ENCODE peak calls at places on chromosomes 11 and 22, in four cellular contexts. One of them, this sample, is unnamed.
A peak's percentile ranks its signal among the peaks of the same experiment; 100 is the strongest.

GRCh38 chr22:37618072-37618656 is 9.5 kb downstream of the GGA1 start:
- DNase-seq in NCI-H1417: no peak
- DNase-seq in cardiac fibroblast: no peak
- DNase-seq in SHP77: no peak
- DNase-seq in this sample: no peak

GRCh38 chr11:78039391-78039918 is 16.4 kb upstream of the KCTD14 start:
- DNase-seq in NCI-H1417: no peak
- DNase-seq in cardiac fibroblast: no peak
- DNase-seq in SHP77: peak; percentile 26
- DNase-seq in this sample: no peak

GRCh38 chr11:75705541-75705940 is 12.1 kb upstream of the MOGAT2 start:
- DNase-seq in NCI-H1417: no peak
- DNase-seq in cardiac fibroblast: no peak
- DNase-seq in SHP77: no peak
- DNase-seq in this sample: no peak

GRCh38 chr22:48944756-48945620 is 882.7 kb downstream of the BRD1 start:
- DNase-seq in cardiac fibroblast: no peak
- DNase-seq in NCI-H1417: no peak
- DNase-seq in SHP77: no peak
- DNase-seq in this sample: no peak

GRCh38 chr11:64790205-64791095 is 12.1 kb upstream of the SF1 start:
- DNase-seq in cardiac fibroblast: no peak
- DNase-seq in SHP77: no peak
- DNase-seq in NCI-H1417: no peak
- DNase-seq in this sample: no peak

GRCh38 chr22:47190276-47190956 is 428.0 kb downstream of the TBC1D22A start:
- DNase-seq in cardiac fibroblast: no peak
- DNase-seq in SHP77: no peak
- DNase-seq in NCI-H1417: no peak
- DNase-seq in this sample: no peak

GRCh38 chr11:13984616-13985474 is 22.3 kb downstream of the SPON1 start:
- DNase-seq in SHP77: no peak
- DNase-seq in NCI-H1417: peak; percentile 14
- DNase-seq in cardiac fibroblast: peak; percentile 4
- DNase-seq in this sample: no peak

GRCh38 chr22:28771195-28771791 is 1.2 kb upstream of the CCDC117 start:
- DNase-seq in SHP77: no peak
- DNase-seq in NCI-H1417: no peak
- DNase-seq in cardiac fibroblast: no peak
- DNase-seq in this sample: no peak

GRCh38 chr22:29313126-29314071 is 2.1 kb downstream of the RASL10A start:
- DNase-seq in NCI-H1417: no peak
- DNase-seq in SHP77: no peak
- DNase-seq in cardiac fibroblast: peak; percentile 42
- DNase-seq in this sample: no peak

GRCh38 chr11:35618497-35619029 is 303 bp downstream of the FJX1 start:
- DNase-seq in cardiac fibroblast: peak; percentile 41
- DNase-seq in SHP77: no peak
- DNase-seq in NCI-H1417: no peak
- DNase-seq in this sample: no peak

GRCh38 chr22:43118024-43118849 is 7.7 kb downstream of the BIK start:
- DNase-seq in NCI-H1417: peak; percentile 3
- DNase-seq in cardiac fibroblast: no peak
- DNase-seq in SHP77: no peak
- DNase-seq in this sample: no peak

GRCh38 chr22:38792833-38793232 is 1.1 kb downstream of the DNAL4 start:
- DNase-seq in SHP77: no peak
- DNase-seq in NCI-H1417: no peak
- DNase-seq in cardiac fibroblast: no peak
- DNase-seq in this sample: no peak

GRCh38 chr11:93348931-93349330 is 18.4 kb downstream of the DEUP1 start:
- DNase-seq in NCI-H1417: peak; percentile 26
- DNase-seq in cardiac fibroblast: no peak
- DNase-seq in SHP77: no peak
- DNase-seq in this sample: no peak

GRCh38 chr11:104134760-104135159 is 29.2 kb downstream of the PDGFD start:
- DNase-seq in SHP77: no peak
- DNase-seq in cardiac fibroblast: peak; percentile 26
- DNase-seq in NCI-H1417: no peak
- DNase-seq in this sample: no peak

GRCh38 chr22:28034760-28035401 is 115.8 kb upstream of the PITPNB start:
- DNase-seq in cardiac fibroblast: peak; percentile 88
- DNase-seq in SHP77: peak; percentile 97
- DNase-seq in NCI-H1417: peak; percentile 94
- DNase-seq in this sample: peak; percentile 98

GRCh38 chr22:41687901-41688364 is 734 bp downstream of the SNU13 start:
- DNase-seq in NCI-H1417: peak; percentile 52
- DNase-seq in cardiac fibroblast: peak; percentile 33
- DNase-seq in SHP77: no peak
- DNase-seq in this sample: no peak

GRCh38 chr22:19361501-19362103 is 69.9 kb downstream of the HIRA start:
- DNase-seq in SHP77: no peak
- DNase-seq in NCI-H1417: no peak
- DNase-seq in cardiac fibroblast: no peak
- DNase-seq in this sample: no peak

GRCh38 chr11:131511794-131512193 is 141.4 kb downstream of the NTM start:
- DNase-seq in cardiac fibroblast: no peak
- DNase-seq in SHP77: peak; percentile 37
- DNase-seq in NCI-H1417: peak; percentile 63
- DNase-seq in this sample: no peak

GRCh38 chr22:41501209-41501608 is 32.3 kb downstream of the ACO2 start:
- DNase-seq in NCI-H1417: peak; percentile 24
- DNase-seq in cardiac fibroblast: no peak
- DNase-seq in SHP77: peak; percentile 19
- DNase-seq in this sample: peak; percentile 25

GRCh38 chr11:45959851-45960250 is 37.4 kb downstream of the LARGE2 start:
- DNase-seq in SHP77: no peak
- DNase-seq in cardiac fibroblast: peak; percentile 42
- DNase-seq in NCI-H1417: no peak
- DNase-seq in this sample: no peak

GRCh38 chr22:31621507-31622160 is 40.4 kb downstream of the PISD start:
- DNase-seq in cardiac fibroblast: no peak
- DNase-seq in SHP77: no peak
- DNase-seq in NCI-H1417: no peak
- DNase-seq in this sample: no peak

GRCh38 chr11:119501777-119502405 is 78.9 kb upstream of the THY1 start:
- DNase-seq in SHP77: no peak
- DNase-seq in NCI-H1417: peak; percentile 89
- DNase-seq in cardiac fibroblast: no peak
- DNase-seq in this sample: no peak

GRCh38 chr22:42419328-42419881 is 12.8 kb downstream of the NFAM1 start:
- DNase-seq in NCI-H1417: no peak
- DNase-seq in SHP77: no peak
- DNase-seq in cardiac fibroblast: no peak
- DNase-seq in this sample: no peak

GRCh38 chr11:112785104-112785503 is 176.1 kb upstream of the NCAM1 start:
- DNase-seq in cardiac fibroblast: peak; percentile 59
- DNase-seq in NCI-H1417: no peak
- DNase-seq in SHP77: no peak
- DNase-seq in this sample: no peak

GRCh38 chr11:67309166-67309565 is 5.8 kb downstream of the SSH3 start:
- DNase-seq in NCI-H1417: no peak
- DNase-seq in SHP77: no peak
- DNase-seq in cardiac fibroblast: no peak
- DNase-seq in this sample: no peak

GRCh38 chr11:111418436-111418787 is 39.3 kb upstream of the POU2AF1 start:
- DNase-seq in NCI-H1417: no peak
- DNase-seq in SHP77: no peak
- DNase-seq in cardiac fibroblast: no peak
- DNase-seq in this sample: no peak

GRCh38 chr22:39723463-39723862 is 152.9 kb downstream of the CACNA1I start:
- DNase-seq in cardiac fibroblast: no peak
- DNase-seq in NCI-H1417: no peak
- DNase-seq in SHP77: no peak
- DNase-seq in this sample: no peak

GRCh38 chr11:76766521-76766920 is 16.6 kb upstream of the TSKU start:
- DNase-seq in cardiac fibroblast: no peak
- DNase-seq in NCI-H1417: no peak
- DNase-seq in SHP77: no peak
- DNase-seq in this sample: no peak

GRCh38 chr11:8531982-8532381 is 62.0 kb downstream of the STK33 start:
- DNase-seq in cardiac fibroblast: no peak
- DNase-seq in NCI-H1417: no peak
- DNase-seq in SHP77: no peak
- DNase-seq in this sample: peak; percentile 25

GRCh38 chr11:129249923-129250322 is 57.8 kb upstream of the ARHGAP32 start:
- DNase-seq in NCI-H1417: no peak
- DNase-seq in cardiac fibroblast: no peak
- DNase-seq in SHP77: no peak
- DNase-seq in this sample: no peak

This sample was measured in NCI-H1694 treated with DMSO at 0.1 percent for 48 hours.